ENCODE peak calls at places on chromosomes 3 and 15, in nine cellular contexts. X, C, D, I, W, G, T, J and U are unnamed samples.

GRCh38 chr15:38560456-38560926 is 4.1 kb downstream of the RASGRP1 start:
- DNase-seq in X (no peak), C (no peak), D (no peak), I (no peak), W (no peak), G (no peak), T (no peak), J (no peak), U (no peak)

GRCh38 chr3:195080125-195080524 is 190.8 kb downstream of the XXYLT1 start:
- DNase-seq in X (no peak), C (no peak), D (no peak), I (no peak), W (no peak), G (no peak), T (no peak), J (no peak), U (no peak)

GRCh38 chr3:195182470-195182795 is 88.5 kb downstream of the XXYLT1 start:
- DNase-seq in X (peak; percentile 60), C (no peak), D (no peak), I (no peak), W (no peak), G (peak; percentile 42), T (no peak), J (no peak), U (no peak)

GRCh38 chr3:62662680-62663079 is 212.5 kb downstream of the CADPS start:
- DNase-seq in X (no peak), C (no peak), D (no peak), I (no peak), W (no peak), G (no peak), T (no peak), J (no peak), U (no peak)

GRCh38 chr15:65344909-65345275 is 32.9 kb downstream of the IGDCC3 start:
- DNase-seq in X (no peak), C (no peak), D (no peak), I (no peak), W (no peak), G (peak; percentile 60), T (no peak), J (no peak), U (no peak)

GRCh38 chr3:189204467-189204866 is 32.7 kb downstream of the TPRG1 start:
- DNase-seq in X (no peak), C (no peak), D (no peak), I (no peak), W (peak; percentile 32), G (no peak), T (no peak), J (no peak), U (no peak)

GRCh38 chr15:55827965-55828364 is 85.0 kb upstream of the PRTG start:
- DNase-seq in X (no peak), C (no peak), D (no peak), I (no peak), W (no peak), G (no peak), T (no peak), J (no peak), U (no peak)

GRCh38 chr3:135760581-135760980 is 204.9 kb upstream of the PPP2R3A start:
- DNase-seq in X (no peak), C (no peak), D (no peak), I (no peak), W (no peak), G (no peak), T (no peak), J (no peak), U (no peak)

GRCh38 chr3:177832862-177833261 is 635.6 kb upstream of the TBL1XR1 start:
- DNase-seq in X (no peak), C (no peak), D (no peak), I (no peak), W (no peak), G (no peak), T (no peak), J (no peak), U (no peak)

GRCh38 chr15:58240191-58240932 is 102.2 kb downstream of the AQP9 start:
- DNase-seq in X (no peak), C (peak; percentile 50), D (no peak), I (no peak), W (no peak), G (no peak), T (no peak), J (no peak), U (no peak)

GRCh38 chr3:13200951-13201350 is 127.7 kb upstream of the IQSEC1 start:
- DNase-seq in X (no peak), C (peak; percentile 22), D (no peak), I (no peak), W (no peak), G (no peak), T (no peak), J (no peak), U (no peak)

GRCh38 chr3:186193534-186194450 is 84.9 kb upstream of the ETV5 start:
- DNase-seq in X (no peak), C (no peak), D (no peak), I (no peak), W (no peak), G (no peak), T (no peak), J (no peak), U (no peak)

GRCh38 chr3:49026536-49026935 is 2.7 kb downstream of the IMPDH2 start:
- DNase-seq in X (no peak), C (no peak), D (no peak), I (no peak), W (no peak), G (no peak), T (no peak), J (no peak), U (no peak)

GRCh38 chr3:78349571-78349970 is 1309.7 kb downstream of the ROBO2 start:
- DNase-seq in X (no peak), C (no peak), D (no peak), I (no peak), W (no peak), G (no peak), T (no peak), J (no peak), U (no peak)

GRCh38 chr3:33211444-33211843 is 7.2 kb downstream of the SUSD5 start:
- DNase-seq in X (peak; percentile 79), C (no peak), D (no peak), I (peak; percentile 66), W (peak; percentile 82), G (peak; percentile 51), T (no peak), J (no peak), U (no peak)

GRCh38 chr3:53803816-53804545 is 42.2 kb downstream of the CHDH start:
- DNase-seq in X (no peak), C (no peak), D (no peak), I (no peak), W (no peak), G (no peak), T (no peak), J (no peak), U (no peak)